ENCODE peak calls at places on chromosomes 7 and 10, in five cellular contexts. U, D, L, R and J are unnamed samples.

GRCh38 chr7:22589641-22590141 is 89.7 kb upstream of the STEAP1B start:
- DNase-seq in U (no peak), L (peak), R (peak), D (peak), J (no peak)

GRCh38 chr10:74063256-74063655 is 65.3 kb downstream of the VCL start:
- DNase-seq in U (no peak), R (peak), D (peak), L (no peak), J (no peak)

GRCh38 chr10:63491558-63492316 is 26.0 kb upstream of the JMJD1C start:
- DNase-seq in D (peak), L (peak), U (no peak), R (peak), J (peak)

GRCh38 chr7:138021889-138022288 is 20.0 kb upstream of the CREB3L2 start:
- DNase-seq in L (no peak), U (no peak), R (no peak), D (no peak), J (no peak)

GRCh38 chr7:129665013-129665401 is 53.5 kb downstream of the NRF1 start:
- DNase-seq in L (no peak), D (peak), U (no peak), R (peak), J (peak)

GRCh38 chr7:88835147-88835728 is 39.7 kb upstream of the TEX47 start:
- DNase-seq in R (peak), L (no peak), U (peak), D (peak), J (peak)

GRCh38 chr10:113108948-113109347 is 158.9 kb downstream of the TCF7L2 start:
- DNase-seq in R (no peak), D (no peak), U (no peak), L (no peak), J (no peak)

GRCh38 chr7:114650491-114650890 is 235.9 kb downstream of the FOXP2 start:
- DNase-seq in D (no peak), U (no peak), R (no peak), L (no peak), J (no peak)

GRCh38 chr7:90320801-90321494 is at the start of gene FAM237B:
- DNase-seq in D (peak), U (no peak), R (peak), L (no peak), J (peak)

GRCh38 chr7:27994639-27995038 is 186.0 kb downstream of the JAZF1 start:
- DNase-seq in L (no peak), D (peak), R (peak), U (no peak), J (peak)

GRCh38 chr7:117619690-117620089 is 139.9 kb downstream of the CFTR start:
- DNase-seq in L (no peak), U (no peak), D (no peak), R (no peak), J (no peak)

GRCh38 chr10:536371-536925 is 153.0 kb downstream of the DIP2C start:
- DNase-seq in U (no peak), D (no peak), R (peak), L (peak), J (no peak)

GRCh38 chr7:65477326-65477725 is 103.7 kb downstream of the ZNF92 start:
- DNase-seq in D (no peak), R (no peak), L (no peak), U (no peak), J (no peak)

GRCh38 chr10:86443936-86444335 is 77.3 kb upstream of the GRID1 start:
- DNase-seq in R (peak), U (no peak), D (peak), L (no peak), J (no peak)

GRCh38 chr10:130775311-130775710 is 536.2 kb downstream of the TCERG1L start:
- DNase-seq in U (no peak), R (no peak), L (peak), D (no peak), J (no peak)

GRCh38 chr10:29377333-29377961 is 88.6 kb downstream of the LYZL1 start:
- DNase-seq in D (peak), R (peak), L (no peak), U (peak), J (no peak)

GRCh38 chr7:1197997-1198632 is 34.6 kb upstream of the UNCX start:
- DNase-seq in U (no peak), R (peak), L (no peak), D (peak), J (no peak)

GRCh38 chr7:51706851-51707250 is 390.2 kb upstream of the COBL start:
- DNase-seq in U (no peak), L (no peak), R (no peak), D (no peak), J (no peak)
- TF ChIP-seq CTCF in U (no peak), L (no peak), R (no peak), D (no peak), J (no peak)

GRCh38 chr10:47013469-47014169 is 102.4 kb downstream of the PTPN20 start:
- DNase-seq in L (peak), R (peak), D (no peak), U (no peak), J (no peak)
- TF ChIP-seq CTCF in L (no peak), R (peak), D (no peak), U (no peak), J (no peak)

GRCh38 chr7:33673029-33673700 is 232.2 kb upstream of the BMPER start:
- DNase-seq in L (no peak), D (no peak), R (no peak), U (no peak), J (no peak)
- TF ChIP-seq CTCF in L (no peak), D (no peak), R (no peak), U (no peak), J (no peak)

GRCh38 chr7:4849390-4849789 is 12.4 kb downstream of the PAPOLB start:
- DNase-seq in L (no peak), U (peak), R (peak), D (peak), J (peak)
- TF ChIP-seq CTCF in L (no peak), U (no peak), R (peak), D (no peak), J (peak)

DNA sequence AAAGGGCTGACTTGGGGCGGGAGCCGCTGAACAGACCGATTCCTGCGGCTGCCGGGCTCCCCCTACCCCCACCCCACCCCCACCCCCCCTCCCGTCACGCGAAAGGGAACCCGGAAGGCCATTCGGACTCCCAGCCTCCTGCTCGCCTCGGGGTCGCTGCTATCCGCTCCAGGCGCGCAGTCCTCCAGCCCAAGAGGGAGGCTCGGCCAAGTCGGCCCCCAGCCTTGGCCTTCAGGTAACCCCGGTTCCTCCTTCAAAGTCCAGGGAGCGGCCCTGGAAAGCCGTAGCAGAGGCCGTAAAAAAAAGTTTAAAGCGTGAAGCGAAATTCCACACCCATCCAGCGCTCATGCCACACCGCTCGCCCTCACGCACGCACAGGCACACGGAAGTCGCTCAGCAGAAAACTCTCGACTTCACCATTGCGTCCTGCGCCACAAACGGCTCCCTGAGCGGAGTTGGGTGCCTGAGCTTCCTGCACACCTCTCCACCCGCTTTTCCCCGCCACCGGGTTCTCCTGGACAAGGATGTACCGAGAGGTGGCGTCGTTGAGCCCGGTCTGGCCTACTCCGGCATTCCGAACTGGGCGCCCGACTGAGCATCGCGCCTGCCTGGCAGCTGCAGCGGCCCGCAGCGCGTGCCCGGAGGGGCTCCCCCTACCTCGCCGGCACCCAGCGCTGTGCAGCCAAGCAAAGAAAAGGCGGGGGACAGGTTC is 1.4 kb downstream of the SORCS3 start:
- DNase-seq in D (peak), R (peak), L (no peak), U (peak), J (no peak)
- TF ChIP-seq CTCF in D (peak), R (peak), L (no peak), U (no peak), J (no peak)

GRCh38 chr10:88457680-88458079 is 125.4 kb downstream of the RNLS start:
- DNase-seq in R (no peak), D (no peak), U (no peak), L (no peak), J (no peak)

GRCh38 chr10:88458209-88458608 is 124.9 kb downstream of the RNLS start:
- DNase-seq in R (no peak), U (no peak), D (no peak), L (no peak), J (no peak)

GRCh38 chr10:88461426-88461825 is 121.7 kb downstream of the RNLS start:
- DNase-seq in U (no peak), D (no peak), R (peak), L (no peak), J (no peak)

GRCh38 chr10:88459523-88459922 is 123.6 kb downstream of the RNLS start:
- DNase-seq in U (no peak), R (no peak), L (no peak), D (no peak), J (no peak)

GRCh38 chr10:88460601-88461000 is 122.5 kb downstream of the RNLS start:
- DNase-seq in D (no peak), U (no peak), L (no peak), R (no peak), J (no peak)
- TF ChIP-seq CTCF in D (no peak), U (no peak), L (no peak), R (no peak), J (no peak)

GRCh38 chr7:139108256-139109187 is 998 bp downstream of the ZC3HAV1 start:
- DNase-seq in L (peak), U (peak), R (peak), D (peak), J (peak)
- TF ChIP-seq CTCF in L (no peak), U (no peak), R (no peak), D (peak), J (no peak)

DNA sequence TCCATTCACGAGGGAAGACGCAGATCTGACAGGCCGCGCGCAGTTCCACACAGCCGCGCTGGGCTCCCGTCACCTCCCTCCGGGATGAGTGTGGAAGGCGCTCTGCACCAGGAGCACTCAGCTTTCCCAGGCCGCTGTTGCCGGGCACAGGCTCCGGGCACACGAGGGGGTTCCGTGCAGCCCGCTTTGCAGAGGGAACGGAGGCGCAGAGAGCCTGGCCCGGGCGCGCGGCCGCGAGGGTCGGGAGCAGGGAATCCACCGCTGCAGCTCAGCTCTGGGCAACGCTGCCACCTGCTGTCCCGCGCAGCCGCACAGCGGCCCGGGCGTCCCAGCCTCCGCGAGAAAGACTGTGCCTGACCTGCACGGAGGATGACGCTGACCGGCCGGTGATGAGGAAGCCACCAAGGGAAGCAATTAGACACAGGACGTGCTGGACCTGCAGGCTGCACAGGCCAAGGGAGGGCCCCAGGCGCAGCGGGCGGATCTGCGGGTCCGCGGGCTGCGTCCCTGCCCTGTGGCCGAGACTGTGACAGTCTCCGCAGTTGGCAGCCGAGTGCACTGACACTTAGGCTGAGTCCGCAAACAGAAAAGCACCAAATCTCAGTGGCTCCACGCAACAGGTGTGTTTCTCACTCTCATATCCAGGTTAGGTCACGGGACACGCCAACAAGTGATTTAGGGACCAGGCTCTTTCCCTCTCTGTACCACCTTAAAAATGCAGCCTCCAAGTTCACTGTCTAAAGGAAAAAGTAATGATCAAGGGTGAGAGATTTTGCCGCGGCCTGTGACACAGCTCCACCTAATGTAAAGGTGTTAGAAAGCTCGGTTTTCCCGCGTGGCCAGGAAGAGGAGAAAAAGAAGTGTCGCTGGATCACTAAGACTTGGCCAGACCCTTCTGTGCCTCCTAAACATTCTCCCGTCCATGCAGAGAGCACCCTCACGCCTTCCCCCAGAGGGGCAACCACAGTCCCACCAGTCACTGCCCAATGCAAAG is 94.5 kb downstream of the SEC61G start:
- DNase-seq in U (peak), L (no peak), D (peak), R (peak), J (peak)
- TF ChIP-seq CTCF in U (peak), L (no peak), D (peak), R (peak), J (peak)